ENCODE peak calls at places on chromosomes 5 and 9, in five cellular contexts. A is HL-60; F is heart left ventricle; E is CD4-positive, alpha-beta memory T cell; Q is fibroblast of lung. I is an unnamed sample.

GRCh38 chr5:125487231-125487630 is 740.8 kb upstream of the ZNF608 start:
- DNase-seq in A (no peak), F (no peak), E (no peak), Q (no peak), I (no peak)

GRCh38 chr5:38234737-38235136 is 23.6 kb upstream of the EGFLAM start:
- DNase-seq in A (no peak), F (no peak), E (no peak), Q (no peak), I (no peak)

GRCh38 chr9:137295313-137296213 is 6.5 kb downstream of the NRARP start:
- DNase-seq in A (no peak), F (peak), E (peak), Q (no peak), I (peak)

GRCh38 chr5:1525624-1525985 is 1.8 kb upstream of the LPCAT1 start:
- DNase-seq in A (no peak), F (peak), E (no peak), Q (no peak), I (no peak)

GRCh38 chr5:111774525-111774924 is 17.5 kb upstream of the NREP start:
- DNase-seq in A (no peak), F (no peak), E (no peak), Q (peak), I (no peak)

GRCh38 chr9:127974002-127974768 is 6.6 kb downstream of the EEIG1 start:
- DNase-seq in A (no peak), F (peak), E (no peak), Q (no peak), I (no peak)

GRCh38 chr5:108521841-108522506 is 140.1 kb upstream of the FBXL17 start:
- DNase-seq in A (no peak), F (no peak), E (peak), Q (peak), I (peak)

GRCh38 chr9:76396597-76396996 is 2.4 kb upstream of the RFK start:
- DNase-seq in A (no peak), F (no peak), E (no peak), Q (no peak), I (no peak)

GRCh38 chr5:15579193-15579990 is 79.4 kb downstream of the FBXL7 start:
- DNase-seq in A (no peak), F (no peak), E (no peak), Q (no peak), I (no peak)

GRCh38 chr9:99006979-99007378 is 63.3 kb downstream of the COL15A1 start:
- DNase-seq in A (no peak), F (no peak), E (no peak), Q (no peak), I (no peak)

GRCh38 chr9:114178076-114178475 is 22.7 kb downstream of the COL27A1 start:
- DNase-seq in A (no peak), F (peak), E (no peak), Q (no peak), I (no peak)

GRCh38 chr9:114179516-114179915 is 24.2 kb downstream of the COL27A1 start:
- DNase-seq in A (no peak), F (no peak), E (no peak), Q (no peak), I (no peak)

GRCh38 chr9:114177423-114178064 is 22.2 kb downstream of the COL27A1 start:
- DNase-seq in A (no peak), F (peak), E (no peak), Q (peak), I (no peak)

GRCh38 chr9:114180701-114181582 is 25.6 kb downstream of the COL27A1 start:
- DNase-seq in A (no peak), F (peak), E (no peak), Q (peak), I (no peak)

DNA sequence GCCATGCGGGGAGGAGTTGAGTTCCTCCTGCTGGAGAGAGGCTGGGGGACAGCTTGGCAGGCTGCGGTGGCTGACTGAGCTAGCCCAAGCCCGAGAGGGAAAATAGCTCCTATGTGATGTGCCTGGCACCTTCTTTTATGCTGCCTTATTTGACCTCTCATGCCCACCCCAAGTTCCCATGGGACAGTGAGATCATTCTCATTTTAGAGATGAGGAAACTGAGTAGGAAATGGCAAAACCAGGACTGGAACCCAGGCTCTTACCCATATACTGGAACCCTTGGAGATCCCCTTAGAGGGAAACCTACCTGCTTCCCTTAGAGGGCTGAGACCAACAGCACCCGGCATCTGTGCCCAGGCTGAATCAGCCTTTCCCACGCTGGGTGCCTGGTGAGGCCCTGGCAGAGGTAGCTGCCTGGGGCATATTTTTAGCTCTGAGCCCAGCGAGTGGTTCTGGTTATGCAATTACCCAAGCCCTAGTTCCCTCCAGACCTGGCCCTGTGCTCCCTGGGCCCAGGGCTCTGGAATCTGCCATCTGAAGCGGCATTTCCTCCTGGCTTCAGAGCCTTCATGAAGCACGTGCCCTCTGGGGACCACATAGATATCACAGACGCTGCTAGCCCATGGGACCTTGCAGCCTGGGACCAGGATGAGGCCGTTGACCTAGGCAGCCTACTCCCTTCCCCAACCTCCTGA is 23.6 kb downstream of the COL27A1 start:
- DNase-seq in A (peak), F (peak), E (no peak), Q (no peak), I (no peak)
- H3K4me3 ChIP-seq in A (no peak), F (no peak), E (no peak), Q (no peak), I (no peak)

GRCh38 chr9:133384736-133385321 is 8.7 kb downstream of the STKLD1 start:
- DNase-seq in A (no peak), F (no peak), E (no peak), Q (no peak), I (no peak)

GRCh38 chr9:133389025-133389557 is 12.9 kb downstream of the STKLD1 start:
- DNase-seq in A (no peak), F (no peak), E (no peak), Q (no peak), I (no peak)

GRCh38 chr9:133385452-133385851 is 9.3 kb downstream of the STKLD1 start:
- DNase-seq in A (no peak), F (no peak), E (no peak), Q (no peak), I (no peak)

GRCh38 chr9:133387680-133388079 is 11.5 kb downstream of the STKLD1 start:
- DNase-seq in A (no peak), F (no peak), E (no peak), Q (no peak), I (no peak)

DNA sequence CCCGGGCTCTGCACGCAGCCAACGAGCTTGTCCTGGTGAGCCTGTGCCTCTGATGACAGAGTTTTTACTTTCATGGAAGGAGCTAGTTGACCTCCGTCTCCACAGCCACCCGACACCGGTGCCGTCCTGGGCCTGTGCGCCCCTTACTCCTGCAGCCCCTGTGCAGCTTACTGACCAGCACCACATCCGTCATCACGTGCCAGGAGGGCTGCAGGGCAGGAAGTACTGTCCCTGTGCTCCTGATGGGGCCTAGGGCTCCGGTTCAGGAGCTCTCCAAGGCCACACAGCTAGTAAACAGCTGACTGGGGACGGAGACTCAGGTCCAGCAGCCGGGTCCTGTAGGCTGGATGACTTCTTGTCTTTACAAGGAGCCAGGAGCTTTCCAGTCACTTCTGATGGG is 10.2 kb downstream of the STKLD1 start:
- DNase-seq in A (no peak), F (no peak), E (no peak), Q (no peak), I (no peak)
- H3K27ac ChIP-seq in A (no peak), F (no peak), E (no peak), Q (no peak), I (no peak)

GRCh38 chr5:17127743-17128231 is 89.6 kb upstream of the BASP1 start:
- DNase-seq in A (no peak), F (no peak), E (no peak), Q (peak), I (peak)
- H3K4me3 ChIP-seq in A (no peak), F (no peak), E (no peak), Q (no peak), I (no peak)

DNA sequence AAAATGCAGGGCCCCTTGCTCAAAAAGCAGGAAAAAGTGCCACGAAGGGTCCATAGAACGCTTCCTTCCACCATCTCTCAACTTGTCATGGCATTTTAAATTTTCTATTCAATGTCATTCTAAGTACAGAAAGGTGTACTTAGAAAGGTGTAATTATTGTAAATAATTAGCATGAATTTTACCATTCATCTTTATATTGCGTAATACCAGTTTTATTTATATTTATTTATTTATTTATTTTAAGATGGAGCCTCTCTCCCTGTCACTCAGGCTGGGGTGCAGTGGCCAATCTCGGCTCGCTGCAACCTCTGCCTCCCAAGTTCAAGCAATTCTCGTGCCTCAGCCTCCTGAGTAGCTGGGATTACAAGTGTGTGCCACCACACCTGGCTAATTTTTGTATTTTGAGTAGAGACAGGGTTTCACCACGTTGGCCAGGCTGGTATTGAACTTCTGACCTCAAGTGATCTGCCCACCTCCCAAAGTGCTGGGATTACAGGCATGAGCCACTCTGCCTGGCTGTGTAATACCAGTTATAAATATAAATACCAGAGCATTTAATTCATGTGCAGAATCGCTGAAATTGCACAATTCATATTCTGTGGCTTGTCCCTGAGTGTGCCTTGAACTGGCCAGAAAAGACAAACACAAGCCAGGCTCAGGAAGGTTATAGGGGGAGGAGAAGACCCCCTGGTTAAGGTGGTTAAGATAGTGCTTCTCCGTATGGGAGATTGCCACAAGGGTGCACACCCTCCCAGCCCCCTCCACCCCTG is 15.0 kb downstream of the IER5L start:
- DNase-seq in A (no peak), F (no peak), E (no peak), Q (peak), I (no peak)
- H3K27ac ChIP-seq in A (no peak), F (no peak), E (no peak), Q (no peak), I (no peak)

DNA sequence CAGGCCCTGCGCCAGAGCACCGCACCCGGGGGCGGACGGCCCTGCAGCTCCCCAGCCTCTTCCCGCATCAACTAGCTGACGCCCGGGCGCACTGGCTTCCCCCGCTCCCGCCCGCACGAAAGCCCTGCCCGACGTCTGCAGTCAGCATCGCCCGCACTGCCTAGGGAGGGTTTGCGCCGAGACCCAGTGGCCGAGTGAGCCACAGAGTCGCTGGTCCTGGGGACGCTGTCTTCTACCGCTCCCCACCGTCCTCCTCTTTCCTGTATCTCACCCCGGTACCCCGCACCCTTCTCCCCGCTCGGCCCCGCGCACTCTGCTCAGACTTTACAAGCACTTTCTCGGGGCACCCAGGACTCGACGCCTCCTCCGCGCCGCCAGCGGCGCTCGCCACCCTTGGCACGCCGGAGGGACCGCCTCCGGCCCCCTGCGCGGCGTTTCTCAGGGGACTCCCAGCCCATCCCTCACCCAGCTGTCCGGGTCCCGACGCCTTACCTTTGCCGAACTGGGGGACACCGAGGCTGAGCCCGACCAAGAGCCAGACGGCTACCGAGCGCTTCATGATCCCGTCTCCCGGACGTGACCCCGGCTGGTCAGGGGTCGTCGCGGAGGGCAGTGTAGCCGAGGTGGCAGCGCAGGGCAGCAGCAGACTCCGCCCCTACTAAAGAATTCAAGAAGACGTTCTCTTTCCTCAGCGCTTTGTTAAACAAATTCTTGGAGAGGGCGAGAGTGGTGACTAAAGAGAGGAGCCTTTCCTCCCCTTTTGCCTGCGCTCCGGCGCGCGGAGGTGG is 670 bp downstream of the EDIL3 start:
- DNase-seq in A (no peak), F (peak), E (no peak), Q (peak), I (peak)
- H3K4me3 ChIP-seq in A (peak), F (peak), E (no peak), Q (peak), I (peak)

GRCh38 chr5:126808619-126809018 is 31.7 kb downstream of the LMNB1 start:
- DNase-seq in A (no peak), F (no peak), E (peak), Q (peak), I (no peak)

GRCh38 chr5:126812199-126812570 is 35.2 kb downstream of the LMNB1 start:
- DNase-seq in A (no peak), F (no peak), E (no peak), Q (no peak), I (no peak)

GRCh38 chr5:126811515-126812198 is 34.7 kb downstream of the LMNB1 start:
- DNase-seq in A (no peak), F (no peak), E (peak), Q (no peak), I (no peak)

GRCh38 chr5:126809932-126810331 is 33.0 kb downstream of the LMNB1 start:
- DNase-seq in A (no peak), F (no peak), E (no peak), Q (no peak), I (no peak)

DNA sequence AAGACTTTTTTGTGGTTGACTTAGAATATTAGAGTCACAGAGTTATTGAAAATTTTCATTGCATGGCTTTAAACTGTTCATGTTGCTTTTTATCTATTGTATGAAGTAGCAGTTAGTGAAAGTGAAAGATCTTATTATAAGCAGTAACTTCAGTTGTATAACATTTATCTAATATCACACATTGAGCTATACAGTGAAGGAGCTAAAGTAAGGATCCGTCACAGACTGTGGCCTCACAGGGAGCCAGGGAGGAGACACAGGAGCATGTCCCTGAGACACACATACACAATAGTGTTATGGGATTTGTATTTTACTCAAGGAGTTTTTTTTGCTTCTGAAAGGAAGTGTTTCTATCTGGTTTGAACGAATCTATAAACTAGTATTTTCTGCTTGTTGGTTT is 34.0 kb downstream of the LMNB1 start:
- DNase-seq in A (no peak), F (no peak), E (no peak), Q (no peak), I (no peak)
- H3K27ac ChIP-seq in A (no peak), F (no peak), E (peak), Q (peak), I (no peak)

GRCh38 chr5:67693956-67694564 is 497.5 kb upstream of the CD180 start:
- DNase-seq in A (no peak), F (peak), E (no peak), Q (peak), I (no peak)
- H3K4me3 ChIP-seq in A (no peak), F (no peak), E (no peak), Q (no peak), I (no peak)

DNA sequence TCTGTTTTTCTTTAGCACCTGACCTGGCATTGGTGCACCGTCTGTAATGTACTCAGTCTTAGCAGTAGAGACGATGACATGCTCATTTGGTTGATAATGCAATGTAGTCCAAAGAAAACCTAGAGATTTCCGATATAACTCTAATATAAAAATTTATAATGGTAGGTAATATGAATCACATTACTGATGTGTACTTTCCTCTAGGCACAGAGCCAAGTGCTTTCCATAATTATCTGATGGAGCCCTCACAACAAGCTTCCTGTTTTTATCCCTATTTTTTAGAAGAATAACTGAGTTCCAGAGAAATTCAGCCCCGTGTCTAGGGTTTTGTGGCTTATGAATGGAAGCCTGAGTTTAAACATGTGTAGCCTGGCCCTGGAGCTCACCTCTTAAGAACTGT is 53.7 kb downstream of the KDM4C start:
- DNase-seq in A (no peak), F (no peak), E (no peak), Q (no peak), I (no peak)
- H3K27ac ChIP-seq in A (no peak), F (no peak), E (no peak), Q (no peak), I (no peak)

GRCh38 chr5:116532762-116533525 is 41.7 kb downstream of the SEMA6A start:
- DNase-seq in A (no peak), F (no peak), E (no peak), Q (no peak), I (no peak)

GRCh38 chr5:116539222-116539621 is 35.4 kb downstream of the SEMA6A start:
- DNase-seq in A (no peak), F (no peak), E (no peak), Q (no peak), I (no peak)

GRCh38 chr5:116534988-116535387 is 39.6 kb downstream of the SEMA6A start:
- DNase-seq in A (no peak), F (no peak), E (no peak), Q (no peak), I (no peak)

GRCh38 chr5:116531635-116532034 is 43.0 kb downstream of the SEMA6A start:
- DNase-seq in A (no peak), F (no peak), E (no peak), Q (no peak), I (no peak)

GRCh38 chr5:116536279-116537161 is 38.1 kb downstream of the SEMA6A start:
- DNase-seq in A (no peak), F (no peak), E (no peak), Q (no peak), I (no peak)
- H3K4me3 ChIP-seq in A (no peak), F (no peak), E (no peak), Q (no peak), I (no peak)

I was measured in PC-9.